ENCODE peak calls at places on chromosomes 6 and 20, in five cellular contexts. N is endodermal cell, B is neural crest cell, G is adrenal gland, F is fibroblast of pulmonary artery. I is an unnamed sample.

GRCh38 chr20:20499469-20499868 is 131.6 kb downstream of the INSM1 start:
- DNase-seq in N (no peak), G (no peak), F (no peak), B (no peak), I (no peak)

GRCh38 chr20:45576995-45577394 is 2.1 kb downstream of the WFDC8 start:
- DNase-seq in G (no peak), F (no peak), N (no peak), B (no peak), I (peak)

GRCh38 chr20:57266251-57267157 is at the start of gene BMP7:
- DNase-seq in F (no peak), B (peak), N (peak), G (no peak), I (no peak)

GRCh38 chr20:23509580-23509913 is 18.6 kb downstream of the CST8 start:
- DNase-seq in B (no peak), G (no peak), N (no peak), F (no peak), I (no peak)

GRCh38 chr20:19079536-19080299 is 132.7 kb upstream of the SLC24A3 start:
- DNase-seq in G (no peak), B (no peak), N (no peak), F (peak), I (no peak)

GRCh38 chr6:93177451-93177850 is 241.9 kb downstream of the EPHA7 start:
- DNase-seq in F (no peak), G (no peak), N (no peak), B (no peak), I (no peak)

GRCh38 chr20:4920655-4921054 is 80.7 kb downstream of the SLC23A2 start:
- DNase-seq in B (no peak), N (no peak), F (no peak), G (no peak), I (no peak)

GRCh38 chr20:37515876-37516275 is 5.2 kb upstream of the NNAT start:
- DNase-seq in G (peak), N (no peak), B (no peak), F (no peak), I (no peak)

GRCh38 chr6:56528412-56528841 is 114.3 kb downstream of the DST start:
- DNase-seq in B (no peak), G (no peak), N (no peak), F (peak), I (peak)

GRCh38 chr6:28081486-28081751 is 1.1 kb downstream of the ZNF165 start:
- DNase-seq in N (no peak), G (no peak), B (no peak), F (no peak), I (no peak)

GRCh38 chr20:25470045-25470444 is 62.6 kb downstream of the GINS1 start:
- DNase-seq in G (no peak), N (peak), B (no peak), F (peak), I (no peak)

GRCh38 chr6:168035098-168035660 is 37.7 kb downstream of the KIF25 start:
- DNase-seq in F (peak), B (peak), G (no peak), N (peak), I (peak)

GRCh38 chr20:62352402-62353288 is 14.5 kb downstream of the LAMA5 start:
- DNase-seq in G (peak), N (no peak), B (no peak), F (no peak), I (no peak)
- TF ChIP-seq CTCF in G (no peak), N (no peak), B (no peak), F (no peak), I (no peak)

DNA sequence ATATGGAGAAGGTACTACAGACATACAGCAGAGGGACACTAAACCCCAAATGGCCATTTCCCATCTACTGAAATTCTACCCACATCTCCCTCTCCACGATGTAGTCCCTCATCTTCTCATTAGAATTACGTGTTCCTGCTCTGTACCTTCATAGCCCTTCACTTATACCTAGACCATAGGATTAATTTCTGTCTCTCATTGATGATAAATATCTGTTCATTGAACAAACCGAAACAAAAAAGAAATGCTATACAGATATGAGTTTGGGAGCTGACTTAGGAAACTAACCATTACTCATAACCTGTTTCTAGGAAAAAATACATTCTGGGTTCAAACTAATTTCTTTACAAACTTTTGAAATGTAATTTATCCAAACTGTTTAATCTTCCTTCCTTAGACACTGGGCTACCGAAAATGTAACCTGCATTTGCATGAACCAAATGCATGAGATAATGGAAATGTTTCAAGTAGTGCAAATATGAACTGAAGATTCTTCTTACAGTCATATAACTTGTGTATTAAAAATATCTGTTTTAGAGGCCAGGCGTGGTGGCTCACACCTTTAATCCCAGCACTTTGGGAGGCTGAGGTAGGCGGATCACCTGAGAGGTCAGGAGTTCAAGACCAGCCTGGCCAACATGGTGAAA is 85.3 kb downstream of the GJA10 start:
- DNase-seq in F (no peak), B (no peak), N (no peak), G (no peak), I (no peak)
- TF ChIP-seq CTCF in F (no peak), B (no peak), N (no peak), G (no peak), I (no peak)

GRCh38 chr6:1062786-1063545 is 248.9 kb upstream of the FOXQ1 start:
- DNase-seq in N (peak), B (no peak), G (no peak), F (no peak), I (peak)
- TF ChIP-seq CTCF in N (peak), B (no peak), G (no peak), F (no peak), I (no peak)

GRCh38 chr6:139165324-139165723 is 30.4 kb downstream of the HECA start:
- DNase-seq in F (no peak), B (no peak), G (no peak), N (no peak), I (no peak)

GRCh38 chr6:139161169-139161568 is 26.3 kb downstream of the HECA start:
- DNase-seq in F (no peak), G (no peak), N (no peak), B (no peak), I (no peak)

GRCh38 chr6:139166238-139166955 is 31.5 kb downstream of the HECA start:
- DNase-seq in N (no peak), G (no peak), F (no peak), B (no peak), I (no peak)

GRCh38 chr6:139161817-139162284 is 27.0 kb downstream of the HECA start:
- DNase-seq in G (no peak), B (no peak), F (no peak), N (no peak), I (no peak)

GRCh38 chr6:139164001-139164400 is 29.1 kb downstream of the HECA start:
- DNase-seq in F (no peak), G (no peak), B (no peak), N (peak), I (no peak)
- TF ChIP-seq CTCF in F (no peak), G (no peak), B (peak), N (peak), I (no peak)

GRCh38 chr6:13851803-13852202 is 37.4 kb upstream of the MCUR1 start:
- DNase-seq in F (no peak), G (no peak), B (no peak), N (no peak), I (no peak)

GRCh38 chr6:13848553-13849150 is 34.3 kb upstream of the MCUR1 start:
- DNase-seq in B (no peak), F (no peak), N (no peak), G (no peak), I (no peak)

GRCh38 chr6:13847651-13848050 is 33.3 kb upstream of the MCUR1 start:
- DNase-seq in B (no peak), F (no peak), N (no peak), G (no peak), I (no peak)

GRCh38 chr6:13846841-13847240 is 32.5 kb upstream of the MCUR1 start:
- DNase-seq in B (peak), F (no peak), G (no peak), N (peak), I (no peak)
- TF ChIP-seq CTCF in B (no peak), F (no peak), G (no peak), N (peak), I (no peak)

DNA sequence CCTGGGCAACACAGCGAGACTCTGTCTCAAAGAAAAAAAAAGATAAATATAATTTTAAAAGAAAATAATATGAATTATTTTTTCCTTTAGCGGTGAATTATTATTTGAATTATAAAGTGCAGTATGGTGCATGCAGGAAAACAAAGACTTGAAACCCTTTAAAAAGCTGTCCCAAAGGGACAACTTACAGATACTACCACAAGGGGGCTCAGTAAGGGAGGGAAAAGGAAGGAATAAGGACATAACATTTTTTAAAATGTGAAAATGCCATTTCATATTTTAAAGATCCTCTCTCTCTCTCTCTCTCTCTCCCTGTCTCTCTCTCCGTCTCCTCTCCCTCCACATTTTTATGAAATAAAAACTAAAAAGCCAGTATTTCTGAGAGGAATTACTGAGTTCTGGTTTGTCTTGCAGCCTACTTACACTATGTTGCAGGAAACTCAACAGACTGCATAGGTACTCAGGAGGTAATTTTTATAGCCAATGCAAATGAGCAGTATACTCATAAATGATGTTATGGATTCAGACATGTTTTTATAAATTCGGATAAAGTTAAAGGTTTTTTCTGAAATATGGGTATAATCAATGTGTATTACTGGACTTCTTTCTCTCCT is 455.0 kb upstream of the GJE1 start:
- DNase-seq in N (no peak), B (no peak), F (peak), G (no peak), I (peak)
- TF ChIP-seq CTCF in N (peak), B (peak), F (peak), G (peak), I (peak)